ENCODE peak calls at places on chromosomes 4 and X, in eight cellular contexts. One of them, this sample, is unnamed.

GRCh38 chr4:1784789-1785591 is 8.1 kb upstream of the FGFR3 start:
- DNase-seq in IMR-90: no peak
- DNase-seq in activated T-cell treated with anti-CD3 and anti-CD28 coated beads for 24 hours: no peak
- DNase-seq in amniotic epithelial cell: peak
- DNase-seq in HCT116: no peak
- DNase-seq in AML-193: no peak
- DNase-seq in endothelial cell of umbilical vein: peak
- DNase-seq in midbrain: no peak
- DNase-seq in this sample: no peak

GRCh38 chr4:6182390-6183280 is 17.7 kb downstream of the JAKMIP1 start:
- DNase-seq in amniotic epithelial cell: no peak
- DNase-seq in IMR-90: no peak
- DNase-seq in activated T-cell treated with anti-CD3 and anti-CD28 coated beads for 24 hours: no peak
- DNase-seq in HCT116: no peak
- DNase-seq in AML-193: no peak
- DNase-seq in midbrain: no peak
- DNase-seq in endothelial cell of umbilical vein: no peak
- DNase-seq in this sample: no peak

GRCh38 chrX:71164071-71164470 is 19.4 kb downstream of the NLGN3 start:
- DNase-seq in amniotic epithelial cell: no peak
- DNase-seq in HCT116: no peak
- DNase-seq in IMR-90: no peak
- DNase-seq in AML-193: no peak
- DNase-seq in midbrain: no peak
- DNase-seq in endothelial cell of umbilical vein: no peak
- DNase-seq in activated T-cell treated with anti-CD3 and anti-CD28 coated beads for 24 hours: no peak
- DNase-seq in this sample: no peak

GRCh38 chr4:20255823-20256222 is 4.1 kb downstream of the SLIT2 start:
- DNase-seq in amniotic epithelial cell: peak
- DNase-seq in endothelial cell of umbilical vein: peak
- DNase-seq in activated T-cell treated with anti-CD3 and anti-CD28 coated beads for 24 hours: no peak
- DNase-seq in IMR-90: no peak
- DNase-seq in AML-193: no peak
- DNase-seq in HCT116: no peak
- DNase-seq in midbrain: no peak
- DNase-seq in this sample: no peak

GRCh38 chr4:16029886-16030285 is 53.9 kb downstream of the PROM1 start:
- DNase-seq in AML-193: no peak
- DNase-seq in IMR-90: no peak
- DNase-seq in amniotic epithelial cell: peak
- DNase-seq in activated T-cell treated with anti-CD3 and anti-CD28 coated beads for 24 hours: no peak
- DNase-seq in midbrain: no peak
- DNase-seq in HCT116: no peak
- DNase-seq in endothelial cell of umbilical vein: no peak
- DNase-seq in this sample: no peak

GRCh38 chr4:20904966-20905365 is 204.7 kb downstream of the PACRGL start:
- DNase-seq in midbrain: no peak
- DNase-seq in amniotic epithelial cell: no peak
- DNase-seq in IMR-90: no peak
- DNase-seq in AML-193: no peak
- DNase-seq in HCT116: no peak
- DNase-seq in activated T-cell treated with anti-CD3 and anti-CD28 coated beads for 24 hours: no peak
- DNase-seq in endothelial cell of umbilical vein: no peak
- DNase-seq in this sample: no peak

GRCh38 chr4:41207330-41207831 is 7.0 kb downstream of the APBB2 start:
- DNase-seq in AML-193: no peak
- DNase-seq in endothelial cell of umbilical vein: no peak
- DNase-seq in midbrain: no peak
- DNase-seq in IMR-90: no peak
- DNase-seq in amniotic epithelial cell: peak
- DNase-seq in HCT116: no peak
- DNase-seq in activated T-cell treated with anti-CD3 and anti-CD28 coated beads for 24 hours: no peak
- DNase-seq in this sample: no peak

GRCh38 chr4:166257276-166257675 is 384.2 kb downstream of the TLL1 start:
- DNase-seq in endothelial cell of umbilical vein: no peak
- DNase-seq in amniotic epithelial cell: no peak
- DNase-seq in IMR-90: no peak
- DNase-seq in AML-193: no peak
- DNase-seq in activated T-cell treated with anti-CD3 and anti-CD28 coated beads for 24 hours: no peak
- DNase-seq in HCT116: no peak
- DNase-seq in midbrain: no peak
- DNase-seq in this sample: no peak

GRCh38 chr4:152255437-152255836 is 280.5 kb downstream of the FBXW7 start:
- DNase-seq in activated T-cell treated with anti-CD3 and anti-CD28 coated beads for 24 hours: peak
- DNase-seq in HCT116: peak
- DNase-seq in endothelial cell of umbilical vein: peak
- DNase-seq in IMR-90: peak
- DNase-seq in AML-193: no peak
- DNase-seq in midbrain: no peak
- DNase-seq in amniotic epithelial cell: no peak
- DNase-seq in this sample: peak

GRCh38 chr4:67122029-67122428 is 423.3 kb downstream of the CENPC start:
- DNase-seq in activated T-cell treated with anti-CD3 and anti-CD28 coated beads for 24 hours: no peak
- DNase-seq in endothelial cell of umbilical vein: peak
- DNase-seq in HCT116: no peak
- DNase-seq in midbrain: no peak
- DNase-seq in amniotic epithelial cell: peak
- DNase-seq in AML-193: no peak
- DNase-seq in IMR-90: no peak
- DNase-seq in this sample: peak

GRCh38 chr4:134665429-134665828 is 463.8 kb upstream of the PABPC4L start:
- DNase-seq in endothelial cell of umbilical vein: no peak
- DNase-seq in IMR-90: no peak
- DNase-seq in amniotic epithelial cell: no peak
- DNase-seq in activated T-cell treated with anti-CD3 and anti-CD28 coated beads for 24 hours: no peak
- DNase-seq in AML-193: no peak
- DNase-seq in midbrain: no peak
- DNase-seq in HCT116: no peak
- DNase-seq in this sample: no peak

GRCh38 chr4:25031077-25031606 is 396 bp upstream of the LGI2 start:
- DNase-seq in HCT116: no peak
- DNase-seq in activated T-cell treated with anti-CD3 and anti-CD28 coated beads for 24 hours: no peak
- DNase-seq in midbrain: no peak
- DNase-seq in amniotic epithelial cell: peak
- DNase-seq in IMR-90: no peak
- DNase-seq in endothelial cell of umbilical vein: no peak
- DNase-seq in AML-193: no peak
- DNase-seq in this sample: no peak

GRCh38 chrX:1325515-1326116 is 11.0 kb upstream of the IL3RA start:
- DNase-seq in midbrain: no peak
- DNase-seq in endothelial cell of umbilical vein: no peak
- DNase-seq in IMR-90: no peak
- DNase-seq in AML-193: no peak
- DNase-seq in activated T-cell treated with anti-CD3 and anti-CD28 coated beads for 24 hours: no peak
- DNase-seq in HCT116: no peak
- DNase-seq in amniotic epithelial cell: no peak
- DNase-seq in this sample: no peak

GRCh38 chr4:46073778-46074177 is 50.1 kb downstream of the GABRG1 start:
- DNase-seq in HCT116: no peak
- DNase-seq in AML-193: no peak
- DNase-seq in amniotic epithelial cell: no peak
- DNase-seq in endothelial cell of umbilical vein: no peak
- DNase-seq in midbrain: no peak
- DNase-seq in activated T-cell treated with anti-CD3 and anti-CD28 coated beads for 24 hours: no peak
- DNase-seq in IMR-90: no peak
- DNase-seq in this sample: peak

GRCh38 chr4:113646456-113646809 is 115.1 kb downstream of the CAMK2D start:
- DNase-seq in amniotic epithelial cell: peak
- DNase-seq in AML-193: no peak
- DNase-seq in endothelial cell of umbilical vein: no peak
- DNase-seq in IMR-90: peak
- DNase-seq in midbrain: no peak
- DNase-seq in activated T-cell treated with anti-CD3 and anti-CD28 coated beads for 24 hours: no peak
- DNase-seq in HCT116: peak
- DNase-seq in this sample: no peak